ENCODE peak calls at places on chromosomes 7 and 10, in five cellular contexts. One of them, this sample, is unnamed.

GRCh38 chr7:139753079-139753692 is 24.6 kb downstream of the HIPK2 start:
- DNase-seq in SJSA1: no peak
- DNase-seq in astrocyte of the spinal cord: no peak
- DNase-seq in C1 segment of cervical spinal cord: no peak
- DNase-seq in bronchial epithelial cell: no peak
- DNase-seq in this sample: no peak

GRCh38 chr10:101258179-101258885 is 29.1 kb upstream of the LBX1 start:
- DNase-seq in SJSA1: no peak
- DNase-seq in astrocyte of the spinal cord: no peak
- DNase-seq in C1 segment of cervical spinal cord: no peak
- DNase-seq in bronchial epithelial cell: peak
- DNase-seq in this sample: no peak

GRCh38 chr7:111771638-111772037 is 209.3 kb upstream of the IMMP2L start:
- DNase-seq in SJSA1: no peak
- DNase-seq in astrocyte of the spinal cord: no peak
- DNase-seq in C1 segment of cervical spinal cord: no peak
- DNase-seq in bronchial epithelial cell: no peak
- DNase-seq in this sample: no peak

GRCh38 chr10:24873281-24873683 is 79.1 kb downstream of the PRTFDC1 start:
- DNase-seq in SJSA1: peak
- DNase-seq in astrocyte of the spinal cord: peak
- DNase-seq in C1 segment of cervical spinal cord: no peak
- DNase-seq in bronchial epithelial cell: peak
- DNase-seq in this sample: peak

GRCh38 chr7:128402346-128402745 is 7.4 kb downstream of the IMPDH1 start:
- DNase-seq in SJSA1: no peak
- DNase-seq in astrocyte of the spinal cord: no peak
- DNase-seq in C1 segment of cervical spinal cord: no peak
- DNase-seq in bronchial epithelial cell: no peak
- DNase-seq in this sample: no peak

GRCh38 chr10:33258951-33259350 is 75.5 kb downstream of the NRP1 start:
- DNase-seq in SJSA1: peak
- DNase-seq in astrocyte of the spinal cord: peak
- DNase-seq in C1 segment of cervical spinal cord: no peak
- DNase-seq in bronchial epithelial cell: peak
- DNase-seq in this sample: no peak

GRCh38 chr7:132117636-132118035 is 458.6 kb downstream of the PLXNA4 start:
- DNase-seq in SJSA1: no peak
- DNase-seq in astrocyte of the spinal cord: no peak
- DNase-seq in C1 segment of cervical spinal cord: no peak
- DNase-seq in bronchial epithelial cell: no peak
- DNase-seq in this sample: no peak

GRCh38 chr7:123917878-123918277 is 7.2 kb upstream of the SPAM1 start:
- DNase-seq in SJSA1: no peak
- DNase-seq in astrocyte of the spinal cord: no peak
- DNase-seq in C1 segment of cervical spinal cord: no peak
- DNase-seq in bronchial epithelial cell: no peak
- DNase-seq in this sample: no peak

GRCh38 chr7:15603124-15603523 is 41.3 kb upstream of the AGMO start:
- DNase-seq in SJSA1: no peak
- DNase-seq in astrocyte of the spinal cord: peak
- DNase-seq in C1 segment of cervical spinal cord: no peak
- DNase-seq in bronchial epithelial cell: peak
- DNase-seq in this sample: no peak

GRCh38 chr7:80515298-80515697 is 3.4 kb upstream of the GNAT3 start:
- DNase-seq in SJSA1: no peak
- DNase-seq in astrocyte of the spinal cord: no peak
- DNase-seq in C1 segment of cervical spinal cord: no peak
- DNase-seq in bronchial epithelial cell: no peak
- DNase-seq in this sample: no peak

GRCh38 chr10:8873310-8873709 is 818.8 kb downstream of the GATA3 start:
- DNase-seq in SJSA1: no peak
- DNase-seq in astrocyte of the spinal cord: no peak
- DNase-seq in C1 segment of cervical spinal cord: no peak
- DNase-seq in bronchial epithelial cell: peak
- DNase-seq in this sample: no peak

GRCh38 chr10:18607503-18607902 is 43.9 kb downstream of the NSUN6 start:
- DNase-seq in SJSA1: peak
- DNase-seq in astrocyte of the spinal cord: peak
- DNase-seq in C1 segment of cervical spinal cord: peak
- DNase-seq in bronchial epithelial cell: peak
- DNase-seq in this sample: peak

GRCh38 chr7:28937593-28937992 is 20.5 kb downstream of the TRIL start:
- DNase-seq in SJSA1: no peak
- DNase-seq in astrocyte of the spinal cord: no peak
- DNase-seq in C1 segment of cervical spinal cord: no peak
- DNase-seq in bronchial epithelial cell: no peak
- DNase-seq in this sample: no peak

GRCh38 chr7:45267262-45267661 is 109.7 kb downstream of the RAMP3 start:
- DNase-seq in SJSA1: peak
- DNase-seq in astrocyte of the spinal cord: peak
- DNase-seq in C1 segment of cervical spinal cord: no peak
- DNase-seq in bronchial epithelial cell: no peak
- DNase-seq in this sample: no peak

GRCh38 chr10:97355571-97355975 is 21.0 kb upstream of the FRAT2 start:
- DNase-seq in SJSA1: no peak
- DNase-seq in astrocyte of the spinal cord: no peak
- DNase-seq in C1 segment of cervical spinal cord: no peak
- DNase-seq in bronchial epithelial cell: peak
- DNase-seq in this sample: no peak

GRCh38 chr10:191703-192518 is 56.7 kb downstream of the ZMYND11 start:
- DNase-seq in SJSA1: no peak
- DNase-seq in astrocyte of the spinal cord: peak
- DNase-seq in C1 segment of cervical spinal cord: no peak
- DNase-seq in bronchial epithelial cell: peak
- DNase-seq in this sample: peak

GRCh38 chr10:373015-373414 is 237.8 kb downstream of the ZMYND11 start:
- DNase-seq in SJSA1: no peak
- DNase-seq in astrocyte of the spinal cord: peak
- DNase-seq in C1 segment of cervical spinal cord: no peak
- DNase-seq in bronchial epithelial cell: no peak
- DNase-seq in this sample: peak